ENCODE peak calls at places on chromosomes 1 and 21, in six cellular contexts. One of them, this sample, is unnamed.

GRCh38 chr1:171087896-171088295 is 2.8 kb upstream of the FMO3 start:
- DNase-seq in IMR-90: no peak
- DNase-seq in mesendoderm: no peak
- DNase-seq in colonic mucosa: no peak
- DNase-seq in K562: no peak
- DNase-seq in B cell: no peak
- DNase-seq in this sample: no peak

GRCh38 chr21:28257276-28257675 is 735.4 kb downstream of the LTN1 start:
- DNase-seq in IMR-90: no peak
- DNase-seq in mesendoderm: no peak
- DNase-seq in colonic mucosa: no peak
- DNase-seq in K562: no peak
- DNase-seq in B cell: no peak
- DNase-seq in this sample: no peak

GRCh38 chr1:60073605-60074278 is at the start of gene C1orf87:
- DNase-seq in IMR-90: no peak
- DNase-seq in mesendoderm: peak; percentile 76
- DNase-seq in colonic mucosa: peak; percentile 79
- DNase-seq in K562: peak; percentile 7
- DNase-seq in B cell: no peak
- DNase-seq in this sample: peak; percentile 20

GRCh38 chr1:27527857-27528700 is 38.1 kb upstream of the WASF2 start:
- DNase-seq in IMR-90: no peak
- DNase-seq in mesendoderm: peak; percentile 59
- DNase-seq in colonic mucosa: peak; percentile 87
- DNase-seq in K562: no peak
- DNase-seq in B cell: peak; percentile 94
- DNase-seq in this sample: peak; percentile 94

GRCh38 chr1:221706862-221707582 is 34.9 kb downstream of the DUSP10 start:
- DNase-seq in IMR-90: no peak
- DNase-seq in mesendoderm: no peak
- DNase-seq in colonic mucosa: no peak
- DNase-seq in K562: no peak
- DNase-seq in B cell: no peak
- DNase-seq in this sample: no peak

GRCh38 chr21:42556476-42556875 is 42.8 kb downstream of the SLC37A1 start:
- DNase-seq in IMR-90: no peak
- DNase-seq in mesendoderm: no peak
- DNase-seq in colonic mucosa: no peak
- DNase-seq in K562: no peak
- DNase-seq in B cell: no peak
- DNase-seq in this sample: no peak

GRCh38 chr1:225471453-225472301 is 43.8 kb upstream of the LBR start:
- DNase-seq in IMR-90: no peak
- DNase-seq in mesendoderm: no peak
- DNase-seq in colonic mucosa: peak; percentile 16
- DNase-seq in K562: no peak
- DNase-seq in B cell: no peak
- DNase-seq in this sample: no peak

GRCh38 chr1:230542054-230542453 is 100.2 kb upstream of the COG2 start:
- DNase-seq in IMR-90: no peak
- DNase-seq in mesendoderm: no peak
- DNase-seq in colonic mucosa: no peak
- DNase-seq in K562: peak; percentile 14
- DNase-seq in B cell: no peak
- DNase-seq in this sample: no peak

GRCh38 chr1:170145061-170145460 is 698 bp upstream of the NTMT2 start:
- DNase-seq in IMR-90: no peak
- DNase-seq in mesendoderm: peak; percentile 6
- DNase-seq in colonic mucosa: no peak
- DNase-seq in K562: no peak
- DNase-seq in B cell: no peak
- DNase-seq in this sample: no peak

GRCh38 chr1:243325305-243325890 is 69.6 kb downstream of the SDCCAG8 start:
- DNase-seq in IMR-90: peak; percentile 82
- DNase-seq in mesendoderm: peak; percentile 46
- DNase-seq in colonic mucosa: peak; percentile 21
- DNase-seq in K562: peak; percentile 75
- DNase-seq in B cell: peak; percentile 27
- DNase-seq in this sample: peak; percentile 66

GRCh38 chr1:31723828-31724359 is 20.1 kb upstream of the COL16A1 start:
- DNase-seq in IMR-90: peak; percentile 75
- DNase-seq in mesendoderm: peak; percentile 88
- DNase-seq in colonic mucosa: peak; percentile 80
- DNase-seq in K562: peak; percentile 85
- DNase-seq in B cell: no peak
- DNase-seq in this sample: peak; percentile 91

GRCh38 chr1:93483200-93483599 is 35.3 kb downstream of the FNBP1L start:
- DNase-seq in IMR-90: no peak
- DNase-seq in mesendoderm: no peak
- DNase-seq in colonic mucosa: no peak
- DNase-seq in K562: no peak
- DNase-seq in B cell: no peak
- DNase-seq in this sample: no peak

GRCh38 chr1:209456878-209457277 is 126.6 kb upstream of the CAMK1G start:
- DNase-seq in IMR-90: no peak
- DNase-seq in mesendoderm: peak; percentile 38
- DNase-seq in colonic mucosa: no peak
- DNase-seq in K562: no peak
- DNase-seq in B cell: no peak
- DNase-seq in this sample: peak; percentile 40

GRCh38 chr1:173473599-173474011 is 3.5 kb upstream of the PRDX6 start:
- DNase-seq in IMR-90: peak; percentile 75
- DNase-seq in mesendoderm: no peak
- DNase-seq in colonic mucosa: no peak
- DNase-seq in K562: no peak
- DNase-seq in B cell: no peak
- DNase-seq in this sample: peak; percentile 36

GRCh38 chr21:42845296-42845965 is 33.9 kb downstream of the WDR4 start:
- DNase-seq in IMR-90: no peak
- DNase-seq in mesendoderm: no peak
- DNase-seq in colonic mucosa: no peak
- DNase-seq in K562: no peak
- DNase-seq in B cell: peak; percentile 4
- DNase-seq in this sample: no peak

GRCh38 chr1:43651188-43651587 is 1.2 kb downstream of the KDM4A start:
- DNase-seq in IMR-90: no peak
- DNase-seq in mesendoderm: no peak
- DNase-seq in colonic mucosa: peak; percentile 22
- DNase-seq in K562: peak; percentile 30
- DNase-seq in B cell: no peak
- DNase-seq in this sample: no peak

GRCh38 chr1:2448098-2448445 is 28.0 kb upstream of the PLCH2 start:
- DNase-seq in IMR-90: no peak
- DNase-seq in mesendoderm: no peak
- DNase-seq in colonic mucosa: no peak
- DNase-seq in K562: peak; percentile 67
- DNase-seq in B cell: no peak
- DNase-seq in this sample: no peak

GRCh38 chr1:78855258-78855657 is 151.3 kb downstream of the ADGRL4 start:
- DNase-seq in IMR-90: no peak
- DNase-seq in mesendoderm: no peak
- DNase-seq in colonic mucosa: no peak
- DNase-seq in K562: no peak
- DNase-seq in B cell: no peak
- DNase-seq in this sample: no peak

GRCh38 chr1:101496109-101496508 is 259.3 kb downstream of the S1PR1 start:
- DNase-seq in IMR-90: no peak
- DNase-seq in mesendoderm: no peak
- DNase-seq in colonic mucosa: no peak
- DNase-seq in K562: no peak
- DNase-seq in B cell: no peak
- DNase-seq in this sample: no peak

GRCh38 chr1:210816136-210816535 is 317.8 kb downstream of the KCNH1 start:
- DNase-seq in IMR-90: no peak
- DNase-seq in mesendoderm: no peak
- DNase-seq in colonic mucosa: no peak
- DNase-seq in K562: no peak
- DNase-seq in B cell: no peak
- DNase-seq in this sample: no peak

GRCh38 chr1:11736746-11737639 is 1.1 kb downstream of the AGTRAP start:
- DNase-seq in IMR-90: peak; percentile 79
- DNase-seq in mesendoderm: peak; percentile 78
- DNase-seq in colonic mucosa: peak; percentile 62
- DNase-seq in K562: peak; percentile 73
- DNase-seq in B cell: peak; percentile 46
- DNase-seq in this sample: peak; percentile 65

GRCh38 chr21:17903029-17903806 is 84.1 kb upstream of the C21orf91 start:
- DNase-seq in IMR-90: peak; percentile 49
- DNase-seq in mesendoderm: peak; percentile 46
- DNase-seq in colonic mucosa: no peak
- DNase-seq in K562: peak; percentile 10
- DNase-seq in B cell: peak; percentile 25
- DNase-seq in this sample: peak; percentile 56

GRCh38 chr1:52632732-52633290 is at the start of gene SHISAL2A:
- DNase-seq in IMR-90: no peak
- DNase-seq in mesendoderm: peak; percentile 74
- DNase-seq in colonic mucosa: peak; percentile 24
- DNase-seq in K562: no peak
- DNase-seq in B cell: peak; percentile 78
- DNase-seq in this sample: peak; percentile 66

GRCh38 chr21:27741736-27742135 is 774.8 kb upstream of the ADAMTS5 start:
- DNase-seq in IMR-90: no peak
- DNase-seq in mesendoderm: no peak
- DNase-seq in colonic mucosa: no peak
- DNase-seq in K562: no peak
- DNase-seq in B cell: no peak
- DNase-seq in this sample: no peak

GRCh38 chr1:96580920-96581319 is 140.7 kb upstream of the PTBP2 start:
- DNase-seq in IMR-90: no peak
- DNase-seq in mesendoderm: peak; percentile 70
- DNase-seq in colonic mucosa: no peak
- DNase-seq in K562: no peak
- DNase-seq in B cell: no peak
- DNase-seq in this sample: no peak

GRCh38 chr1:11921022-11921421 is 5.2 kb downstream of the KIAA2013 start:
- DNase-seq in IMR-90: no peak
- DNase-seq in mesendoderm: no peak
- DNase-seq in colonic mucosa: no peak
- DNase-seq in K562: no peak
- DNase-seq in B cell: no peak
- DNase-seq in this sample: no peak

GRCh38 chr1:109782514-109782913 is 18.8 kb upstream of the EPS8L3 start:
- DNase-seq in IMR-90: peak; percentile 59
- DNase-seq in mesendoderm: no peak
- DNase-seq in colonic mucosa: no peak
- DNase-seq in K562: no peak
- DNase-seq in B cell: no peak
- DNase-seq in this sample: no peak

GRCh38 chr21:41175080-41175479 is 7.1 kb downstream of the BACE2 start:
- DNase-seq in IMR-90: no peak
- DNase-seq in mesendoderm: no peak
- DNase-seq in colonic mucosa: no peak
- DNase-seq in K562: no peak
- DNase-seq in B cell: no peak
- DNase-seq in this sample: no peak

GRCh38 chr1:54519709-54520108 is 28.3 kb upstream of the ACOT11 start:
- DNase-seq in IMR-90: no peak
- DNase-seq in mesendoderm: peak; percentile 73
- DNase-seq in colonic mucosa: no peak
- DNase-seq in K562: no peak
- DNase-seq in B cell: no peak
- DNase-seq in this sample: no peak

GRCh38 chr1:84693009-84693408 is 2.7 kb upstream of the SSX2IP start:
- DNase-seq in IMR-90: no peak
- DNase-seq in mesendoderm: no peak
- DNase-seq in colonic mucosa: no peak
- DNase-seq in K562: peak; percentile 43
- DNase-seq in B cell: no peak
- DNase-seq in this sample: no peak

GRCh38 chr1:110310300-110310699 is 28.9 kb upstream of the RBM15 start:
- DNase-seq in IMR-90: no peak
- DNase-seq in mesendoderm: no peak
- DNase-seq in colonic mucosa: no peak
- DNase-seq in K562: no peak
- DNase-seq in B cell: no peak
- DNase-seq in this sample: no peak

GRCh38 chr1:67687649-67688048 is 2.6 kb downstream of the GADD45A start:
- DNase-seq in IMR-90: peak; percentile 83
- DNase-seq in mesendoderm: peak; percentile 83
- DNase-seq in colonic mucosa: no peak
- DNase-seq in K562: peak; percentile 65
- DNase-seq in B cell: no peak
- DNase-seq in this sample: no peak

GRCh38 chr1:99304725-99305282 is 40.5 kb downstream of the PLPPR4 start:
- DNase-seq in IMR-90: no peak
- DNase-seq in mesendoderm: no peak
- DNase-seq in colonic mucosa: no peak
- DNase-seq in K562: no peak
- DNase-seq in B cell: no peak
- DNase-seq in this sample: no peak